ENCODE peak calls at places on chromosomes 4 and X, in six cellular contexts. M, H, J, V, C and N are unnamed samples.

GRCh38 chr4:177393236-177393635 is 49.0 kb downstream of the AGA start:
- DNase-seq in M (no peak), H (no peak), J (no peak), V (no peak), C (no peak), N (no peak)

GRCh38 chrX:148691456-148691855 is 191.0 kb downstream of the AFF2 start:
- DNase-seq in M (no peak), H (no peak), J (no peak), V (no peak), C (no peak), N (no peak)

GRCh38 chr4:84924439-84924838 is 42.1 kb downstream of the WDFY3 start:
- DNase-seq in M (no peak), H (no peak), J (no peak), V (no peak), C (no peak), N (no peak)

GRCh38 chrX:144592036-144592435 is 655.3 kb upstream of the SPANXN1 start:
- DNase-seq in M (no peak), H (no peak), J (no peak), V (no peak), C (no peak), N (no peak)

GRCh38 chrX:74656079-74656745 is 41.8 kb upstream of the RLIM start:
- DNase-seq in M (no peak), H (no peak), J (no peak), V (no peak), C (no peak), N (peak)

GRCh38 chr4:185730849-185731608 is 81.0 kb downstream of the SORBS2 start:
- DNase-seq in M (no peak), H (no peak), J (no peak), V (no peak), C (no peak), N (peak)

GRCh38 chr4:164536829-164537228 is 217.1 kb upstream of the SMIM31 start:
- DNase-seq in M (no peak), H (no peak), J (no peak), V (no peak), C (no peak), N (peak)

GRCh38 chr4:71494539-71494938 is 155.7 kb downstream of the SLC4A4 start:
- DNase-seq in M (no peak), H (no peak), J (no peak), V (no peak), C (no peak), N (no peak)

GRCh38 chr4:186581421-186581820 is 26.1 kb upstream of the MTNR1A start:
- DNase-seq in M (no peak), H (no peak), J (no peak), V (no peak), C (no peak), N (no peak)

GRCh38 chrX:139783959-139784358 is 76.0 kb upstream of the MCF2 start:
- DNase-seq in M (no peak), H (no peak), J (no peak), V (no peak), C (no peak), N (no peak)

GRCh38 chr4:129998436-129999150 is 902.6 kb downstream of the C4orf33 start:
- DNase-seq in M (no peak), H (no peak), J (no peak), V (no peak), C (peak), N (no peak)

GRCh38 chr4:89303177-89303576 is 4.4 kb downstream of the GPRIN3 start:
- DNase-seq in M (no peak), H (no peak), J (peak), V (no peak), C (peak), N (no peak)

GRCh38 chr4:76801621-76802545 is 96.1 kb downstream of the SOWAHB start:
- DNase-seq in M (no peak), H (peak), J (no peak), V (no peak), C (peak), N (no peak)
- H3K4me3 ChIP-seq in M (peak), H (peak), J (no peak), V (peak), C (no peak), N (no peak)

GRCh38 chrX:149903889-149904748 is 23.1 kb downstream of the MAGEA8 start:
- DNase-seq in M (no peak), H (no peak), J (no peak), V (no peak), C (no peak), N (peak)
- H3K4me3 ChIP-seq in M (no peak), H (no peak), J (peak), V (no peak), C (no peak), N (peak)

DNA sequence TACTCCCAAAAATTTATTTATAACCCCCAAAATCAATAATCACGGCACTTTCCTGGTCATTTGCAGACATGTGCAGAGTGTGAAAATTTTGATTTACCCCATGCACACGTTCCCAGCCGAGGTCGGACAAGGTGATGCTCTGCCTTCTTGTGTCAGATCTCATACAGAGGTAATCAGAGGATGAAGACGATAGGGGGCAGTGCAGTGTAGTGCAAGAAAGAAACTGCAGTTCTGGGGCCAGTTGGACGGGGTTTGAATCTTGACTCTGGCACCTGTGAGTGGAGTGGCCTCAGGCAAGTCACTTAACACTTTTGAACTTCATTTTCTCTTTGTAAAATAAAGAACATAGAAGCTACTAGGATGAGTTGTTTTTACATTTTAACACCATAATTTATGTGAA is 88.4 kb downstream of the FRMPD3 start:
- DNase-seq in M (no peak), H (no peak), J (no peak), V (no peak), C (no peak), N (peak)
- H3K4me3 ChIP-seq in M (no peak), H (no peak), J (no peak), V (no peak), C (no peak), N (no peak)

DNA sequence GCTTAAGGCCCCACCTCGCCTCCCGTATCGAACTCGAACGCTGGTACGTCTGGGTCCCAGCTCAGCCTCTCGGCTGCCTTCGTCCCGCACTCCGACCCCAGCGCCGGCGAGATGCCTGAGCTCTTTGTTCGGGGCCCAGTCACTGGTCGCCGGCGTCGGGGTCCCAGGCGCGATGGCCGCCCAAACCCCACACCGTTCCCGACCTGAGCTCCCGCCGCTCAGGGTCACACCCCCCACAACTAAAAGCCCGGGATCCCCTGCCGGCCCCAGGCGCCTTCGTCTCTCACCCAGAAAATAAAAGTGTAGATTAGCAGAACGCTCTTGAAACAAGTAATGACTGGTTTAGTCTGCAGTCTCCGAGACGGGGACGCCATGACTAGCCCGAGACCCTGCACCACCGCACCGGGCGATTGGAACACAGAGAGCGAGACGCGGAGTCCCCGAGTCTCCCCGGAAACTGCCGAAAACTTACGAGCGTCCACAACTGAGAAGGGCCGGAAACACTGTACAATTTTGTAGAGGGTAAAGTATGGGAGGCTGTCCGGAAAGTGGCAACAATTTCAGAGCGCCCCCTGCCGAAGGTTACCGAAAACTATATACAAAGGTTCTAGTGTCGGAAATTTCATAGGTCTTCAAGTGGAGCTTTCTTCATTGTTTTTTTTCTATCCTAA is at the start of gene TSPAN6:
- DNase-seq in M (peak), H (peak), J (peak), V (peak), C (peak), N (peak)
- H3K4me3 ChIP-seq in M (peak), H (peak), J (peak), V (peak), C (peak), N (peak)

GRCh38 chrX:48831909-48832291 is 3.5 kb downstream of the PCSK1N start:
- DNase-seq in M (no peak), H (no peak), J (no peak), V (no peak), C (no peak), N (no peak)
- H3K4me3 ChIP-seq in M (no peak), H (no peak), J (no peak), V (no peak), C (no peak), N (no peak)

DNA sequence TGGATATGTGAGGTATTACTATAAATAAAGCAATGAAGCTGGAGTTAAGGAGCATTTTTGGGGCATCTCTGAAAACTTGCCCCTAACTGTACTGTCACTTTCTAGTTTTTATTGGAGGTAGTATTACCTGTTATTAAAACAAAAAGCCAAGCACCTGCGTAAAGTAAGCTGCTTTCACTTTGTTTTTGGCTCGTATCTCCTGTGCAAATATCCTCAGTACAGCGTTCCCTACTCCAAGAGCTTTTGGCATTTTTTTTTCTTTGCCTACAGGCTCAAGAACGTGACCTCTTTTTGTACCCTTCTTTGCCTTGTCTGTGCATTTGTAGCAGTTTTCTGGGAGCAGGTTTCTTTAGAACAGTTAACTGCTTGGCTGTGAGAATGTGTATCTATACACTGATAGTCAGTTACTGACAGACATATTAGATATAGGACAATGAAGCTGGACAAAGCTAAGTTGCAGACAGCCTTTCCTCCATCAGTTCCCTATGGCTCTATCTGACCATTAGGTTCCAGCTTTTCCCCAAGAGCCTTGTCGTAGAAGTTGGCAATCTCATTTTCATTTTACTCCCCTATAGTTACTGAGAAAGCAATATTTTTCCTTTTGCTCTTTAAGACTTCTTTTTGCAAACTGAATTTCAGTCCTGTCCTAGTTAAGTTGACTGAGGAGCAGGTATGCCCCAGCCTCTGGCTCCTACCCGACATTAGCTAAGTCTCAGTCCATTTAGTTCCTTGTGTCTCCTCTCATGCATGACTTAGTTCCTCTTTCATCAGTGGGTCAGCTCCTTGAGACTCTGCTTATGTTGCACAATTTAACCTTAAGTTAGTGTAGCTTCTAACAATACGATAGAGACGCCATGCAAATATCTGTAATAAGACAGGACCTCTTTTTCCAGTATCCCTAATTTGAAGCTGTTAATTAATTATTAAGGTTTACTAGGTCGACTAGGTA is 71.5 kb upstream of the HPRT1 start:
- DNase-seq in M (no peak), H (no peak), J (no peak), V (no peak), C (no peak), N (no peak)
- H3K4me3 ChIP-seq in M (no peak), H (no peak), J (no peak), V (no peak), C (no peak), N (no peak)